ENCODE peak calls at places on chromosomes 11 and 22, in nine cellular contexts. L is psoas muscle, I is neural progenitor cell, H is spleen, D is cardiac muscle cell, A is IMR-90, O is A673, C is BJ, B is NT2/D1. Q is an unnamed sample.

GRCh38 chr11:62842171-62842717 is 2.9 kb upstream of the WDR74 start:
- DNase-seq in L (peak; percentile 34), H (peak; percentile 89), C (no peak), A (no peak), O (no peak), I (no peak), D (peak; percentile 27), B (no peak), Q (no peak)

GRCh38 chr11:59849129-59849528 is 3.8 kb upstream of the CBLIF start:
- DNase-seq in A (no peak), B (no peak), L (no peak), C (no peak), O (no peak), H (no peak), I (no peak), D (no peak), Q (no peak)

GRCh38 chr11:16335236-16335962 is 20.9 kb downstream of the SOX6 start:
- DNase-seq in A (no peak), D (no peak), O (no peak), B (no peak), C (no peak), H (no peak), L (no peak), I (no peak), Q (no peak)

GRCh38 chr11:57597971-57598830 is 716 bp downstream of the SERPING1 start:
- DNase-seq in D (peak; percentile 74), B (peak; percentile 77), A (peak; percentile 24), C (no peak), O (peak; percentile 54), H (peak; percentile 79), L (peak; percentile 86), I (peak; percentile 98), Q (peak; percentile 25)

GRCh38 chr11:78400701-78401100 is 16.9 kb downstream of the GAB2 start:
- DNase-seq in H (no peak), A (no peak), L (no peak), I (peak; percentile 31), B (no peak), O (no peak), C (no peak), D (no peak), Q (no peak)

GRCh38 chr11:80722616-80723015 is 1281.8 kb upstream of the TENM4 start:
- DNase-seq in D (peak; percentile 77), I (no peak), O (no peak), C (no peak), H (no peak), L (no peak), A (no peak), B (no peak), Q (no peak)

GRCh38 chr11:57481915-57482781 is 21.8 kb downstream of the RTN4RL2 start:
- DNase-seq in I (no peak), A (no peak), O (no peak), C (no peak), B (no peak), L (no peak), D (no peak), H (peak; percentile 73), Q (no peak)

GRCh38 chr11:112219476-112220232 is 6.6 kb upstream of the PTS start:
- DNase-seq in I (peak; percentile 72), H (peak; percentile 70), A (peak; percentile 81), L (no peak), C (no peak), B (peak; percentile 72), O (peak; percentile 90), D (peak; percentile 67), Q (no peak)

GRCh38 chr11:39684155-39684554 is 1775.3 kb downstream of the LRRC4C start:
- DNase-seq in A (no peak), D (no peak), I (no peak), L (no peak), C (no peak), B (no peak), H (no peak), O (no peak), Q (no peak)

GRCh38 chr11:17922474-17922788 is 90.4 kb downstream of the SERGEF start:
- DNase-seq in O (no peak), B (no peak), C (no peak), D (no peak), H (no peak), I (no peak), A (no peak), L (no peak), Q (no peak)

GRCh38 chr22:47593291-47593690 is 830.8 kb downstream of the TBC1D22A start:
- DNase-seq in H (no peak), A (no peak), B (no peak), O (no peak), L (no peak), I (no peak), D (no peak), C (no peak), Q (no peak)

GRCh38 chr22:46789992-46790391 is 27.5 kb downstream of the TBC1D22A start:
- DNase-seq in I (no peak), O (no peak), L (no peak), H (peak; percentile 53), C (no peak), B (no peak), D (no peak), A (no peak), Q (no peak)

GRCh38 chr11:20087118-20087521 is 73.2 kb downstream of the DBX1 start:
- DNase-seq in B (no peak), A (peak; percentile 76), O (no peak), C (peak; percentile 56), D (no peak), I (no peak), H (no peak), L (no peak), Q (no peak)

GRCh38 chr22:39680486-39680885 is 109.9 kb downstream of the CACNA1I start:
- DNase-seq in C (no peak), A (no peak), L (no peak), I (no peak), B (no peak), D (no peak), O (no peak), H (no peak), Q (no peak)

GRCh38 chr11:67422894-67423293 is 5.4 kb upstream of the RPS6KB2 start:
- DNase-seq in A (no peak), O (no peak), B (no peak), H (no peak), I (no peak), C (no peak), D (no peak), L (no peak), Q (no peak)

GRCh38 chr11:72871089-72871488 is 56.9 kb downstream of the ATG16L2 start:
- DNase-seq in O (peak; percentile 30), A (peak; percentile 38), C (no peak), H (no peak), L (no peak), D (no peak), B (no peak), I (no peak), Q (no peak)

GRCh38 chr22:46421272-46421671 is 85.8 kb downstream of the TRMU start:
- DNase-seq in C (no peak), L (no peak), D (no peak), H (no peak), B (no peak), I (no peak), A (no peak), O (no peak), Q (no peak)

GRCh38 chr11:78365381-78365792 is 52.2 kb downstream of the GAB2 start:
- DNase-seq in C (no peak), L (no peak), D (peak; percentile 57), O (no peak), H (no peak), B (peak; percentile 77), I (peak; percentile 94), A (no peak), Q (no peak)

GRCh38 chr11:838441-839279 is 3.7 kb downstream of the POLR2L start:
- DNase-seq in O (no peak), L (no peak), D (no peak), B (no peak), H (no peak), C (no peak), A (no peak), I (peak; percentile 47), Q (no peak)

GRCh38 chr11:837990-838307 is 4.4 kb downstream of the POLR2L start:
- DNase-seq in H (no peak), O (no peak), B (no peak), D (no peak), I (no peak), A (no peak), L (no peak), C (no peak), Q (no peak)

GRCh38 chr11:839280-839623 is 3.1 kb downstream of the POLR2L start:
- DNase-seq in I (no peak), D (no peak), B (no peak), L (no peak), O (no peak), A (no peak), C (no peak), H (no peak), Q (no peak)

GRCh38 chr11:841981-842369 is 354 bp downstream of the POLR2L start:
- DNase-seq in B (no peak), I (no peak), D (no peak), H (no peak), O (no peak), C (no peak), A (no peak), L (no peak), Q (no peak)

GRCh38 chr11:839875-840617 is 2.3 kb downstream of the POLR2L start:
- DNase-seq in B (no peak), D (no peak), I (no peak), L (no peak), A (no peak), O (no peak), H (no peak), C (no peak), Q (no peak)
- H3K36me3 ChIP-seq in B (peaks cover 58% of the 10 kb centered on the region), D (peaks cover 33% of the 10 kb centered on the region), I (no peaks in the 10 kb centered on the region), L (peaks cover 3% of the 10 kb centered on the region), A (peaks cover 52% of the 10 kb centered on the region), O (peaks cover 28% of the 10 kb centered on the region), H (peaks cover 51% of the 10 kb centered on the region), C (peaks cover 46% of the 10 kb centered on the region), Q (peaks cover 36% of the 10 kb centered on the region)

DNA sequence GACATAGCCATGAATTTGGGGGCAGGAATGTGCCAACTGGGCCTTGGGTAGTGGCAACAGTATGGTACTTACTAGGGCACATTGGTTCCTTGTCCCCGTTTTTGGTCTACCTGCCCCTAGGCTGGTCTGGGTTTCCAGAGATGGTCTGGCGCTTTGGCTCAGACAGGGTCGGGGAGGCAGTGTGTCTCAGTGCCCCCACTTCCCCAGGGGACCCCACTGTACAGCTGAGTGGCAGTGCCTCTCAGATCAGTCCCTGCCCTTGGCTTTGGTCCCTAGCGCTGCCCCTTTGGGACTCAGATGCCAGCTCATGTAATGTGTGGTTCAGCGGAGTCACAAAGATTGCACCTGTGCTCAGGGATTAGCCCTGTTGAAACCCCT is 3.3 kb downstream of the RIC8A start:
- DNase-seq in I (no peak), A (no peak), C (no peak), L (no peak), D (no peak), B (no peak), H (no peak), O (no peak), Q (no peak)
- H3K36me3 ChIP-seq in I (no peaks in the 10 kb centered on the region), A (peaks cover 58% of the 10 kb centered on the region), C (peaks cover 49% of the 10 kb centered on the region), L (peaks cover 11% of the 10 kb centered on the region), D (peaks cover 50% of the 10 kb centered on the region), B (peaks cover 72% of the 10 kb centered on the region), H (peaks cover 65% of the 10 kb centered on the region), O (peaks cover 61% of the 10 kb centered on the region), Q (peaks cover 52% of the 10 kb centered on the region)

GRCh38 chr11:3037041-3037944 is 19.9 kb downstream of the CARS1 start:
- DNase-seq in H (peak; percentile 86), D (peak; percentile 92), A (peak; percentile 61), C (no peak), L (peak; percentile 85), B (peak; percentile 67), I (peak; percentile 93), O (peak; percentile 77), Q (peak; percentile 58)
- H3K36me3 ChIP-seq in H (peaks cover 100% of the 10 kb centered on the region), D (peaks cover 22% of the 10 kb centered on the region), A (peaks cover 68% of the 10 kb centered on the region), C (peaks cover 42% of the 10 kb centered on the region), L (peaks cover 14% of the 10 kb centered on the region), B (peaks cover 86% of the 10 kb centered on the region), I (no peaks in the 10 kb centered on the region), O (peaks cover 82% of the 10 kb centered on the region), Q (peaks cover 37% of the 10 kb centered on the region)

GRCh38 chr22:30575011-30575671 is 676 bp upstream of the GAL3ST1 start:
- DNase-seq in O (no peak), H (no peak), A (peak; percentile 70), B (no peak), L (no peak), C (no peak), D (no peak), I (peak; percentile 31), Q (peak; percentile 25)
- H3K36me3 ChIP-seq in O (peaks cover 40% of the 10 kb centered on the region), H (peaks cover 54% of the 10 kb centered on the region), A (peaks cover 39% of the 10 kb centered on the region), B (peaks cover 48% of the 10 kb centered on the region), L (peaks cover 5% of the 10 kb centered on the region), C (peaks cover 29% of the 10 kb centered on the region), D (peaks cover 31% of the 10 kb centered on the region), I (no peaks in the 10 kb centered on the region), Q (peaks cover 40% of the 10 kb centered on the region)

Q was measured in thoracic aorta.